ENCODE peak calls at places on chromosomes 1 and 21, in seven cellular contexts. N, L, G, B, X, R and K are unnamed samples.

GRCh38 chr1:31524196-31524967 is 51.9 kb upstream of the TINAGL1 start:
- DNase-seq in R (no peak), L (no peak), B (no peak), N (no peak), X (no peak), G (no peak), K (no peak)

GRCh38 chr1:227395391-227396028 is 77.2 kb upstream of the CDC42BPA start:
- DNase-seq in B (no peak), N (no peak), X (no peak), R (no peak), L (no peak), G (no peak), K (no peak)

GRCh38 chr1:243786546-243786945 is 63.5 kb downstream of the AKT3 start:
- DNase-seq in L (no peak), B (peak; percentile 20), N (no peak), R (no peak), X (no peak), G (no peak), K (no peak)

GRCh38 chr1:187759934-187760333 is 931.2 kb downstream of the PLA2G4A start:
- DNase-seq in X (no peak), N (no peak), B (no peak), G (no peak), L (no peak), R (no peak), K (no peak)

GRCh38 chr21:33013618-33014017 is 12.1 kb upstream of the OLIG2 start:
- DNase-seq in R (no peak), G (no peak), X (no peak), B (no peak), L (no peak), N (no peak), K (no peak)

GRCh38 chr1:12178511-12178910 is 11.7 kb downstream of the TNFRSF1B start:
- DNase-seq in G (no peak), L (no peak), R (no peak), B (no peak), X (no peak), N (no peak), K (no peak)

GRCh38 chr1:181412746-181413145 is 70.6 kb upstream of the CACNA1E start:
- DNase-seq in N (no peak), X (no peak), R (no peak), B (no peak), L (no peak), G (no peak), K (no peak)

GRCh38 chr21:21163904-21164303 is 165.7 kb downstream of the NCAM2 start:
- DNase-seq in B (peak; percentile 27), L (peak; percentile 5), R (peak; percentile 62), X (peak; percentile 13), N (peak; percentile 28), G (peak; percentile 86), K (peak; percentile 25)

GRCh38 chr1:188188317-188188716 is 1359.6 kb downstream of the PLA2G4A start:
- DNase-seq in G (no peak), B (no peak), X (no peak), R (no peak), L (no peak), N (peak; percentile 3), K (no peak)

GRCh38 chr1:220217383-220217988 is 54.8 kb downstream of the RAB3GAP2 start:
- DNase-seq in N (peak; percentile 15), R (no peak), L (no peak), X (no peak), G (no peak), B (no peak), K (peak; percentile 17)

GRCh38 chr1:167935252-167936067 is 1.0 kb upstream of the DCAF6 start:
- DNase-seq in R (peak; percentile 10), N (peak; percentile 55), G (peak; percentile 59), B (no peak), L (no peak), X (peak; percentile 40), K (peak; percentile 32)

GRCh38 chr1:20814472-20814871 is 27.4 kb upstream of the HP1BP3 start:
- DNase-seq in B (no peak), L (no peak), R (no peak), X (no peak), G (no peak), N (no peak), K (no peak)

GRCh38 chr1:107926436-107927080 is 38.4 kb downstream of the VAV3 start:
- DNase-seq in X (no peak), R (no peak), B (no peak), N (no peak), L (no peak), G (no peak), K (no peak)

GRCh38 chr1:232837085-232837484 is 31.9 kb downstream of the MAP10 start:
- DNase-seq in G (no peak), X (no peak), L (no peak), N (peak; percentile 28), R (no peak), B (no peak), K (no peak)

GRCh38 chr1:42379794-42380616 is 587 bp upstream of the RIMKLA start:
- DNase-seq in G (peak; percentile 65), L (no peak), N (peak; percentile 16), R (no peak), B (no peak), X (no peak), K (no peak)

GRCh38 chr1:61293986-61294504 is 211.7 kb downstream of the NFIA start:
- DNase-seq in B (no peak), X (no peak), R (no peak), G (no peak), L (no peak), N (no peak), K (no peak)

GRCh38 chr1:12616709-12617373 is 1.2 kb downstream of the DHRS3 start:
- DNase-seq in R (no peak), G (no peak), N (no peak), L (peak; percentile 13), X (peak; percentile 38), B (no peak), K (no peak)

GRCh38 chr1:69982992-69983391 is 222.4 kb downstream of the LRRC40 start:
- DNase-seq in G (no peak), B (no peak), N (no peak), R (peak; percentile 4), L (no peak), X (no peak), K (peak; percentile 17)

GRCh38 chr1:1291611-1292441 is 11.6 kb downstream of the SCNN1D start:
- DNase-seq in R (no peak), X (peak; percentile 57), G (peak; percentile 44), B (peak; percentile 77), L (peak; percentile 59), N (peak; percentile 69), K (no peak)

GRCh38 chr1:105544475-105544874 is 1512.0 kb upstream of the PRMT6 start:
- DNase-seq in N (no peak), X (no peak), R (no peak), B (no peak), L (no peak), G (no peak), K (no peak)

GRCh38 chr1:25971044-25971881 is 26.6 kb downstream of the PAFAH2 start:
- DNase-seq in G (no peak), B (no peak), X (no peak), N (no peak), R (no peak), L (no peak), K (no peak)

GRCh38 chr1:205301220-205301821 is 20.2 kb downstream of the NUAK2 start:
- DNase-seq in R (peak; percentile 79), B (peak; percentile 68), N (peak; percentile 96), G (no peak), X (no peak), L (no peak), K (no peak)

GRCh38 chr1:33410091-33410701 is 20.7 kb downstream of the PHC2 start:
- DNase-seq in B (no peak), G (peak; percentile 78), N (no peak), L (no peak), R (no peak), X (no peak), K (no peak)

GRCh38 chr1:48471103-48471502 is 901 bp downstream of the SPATA6 start:
- DNase-seq in R (no peak), N (no peak), G (no peak), L (no peak), B (no peak), X (no peak), K (peak; percentile 15)

GRCh38 chr1:198908995-198909394 is 270.2 kb downstream of the PTPRC start:
- DNase-seq in N (no peak), X (no peak), G (peak; percentile 29), B (no peak), R (no peak), L (no peak), K (no peak)

GRCh38 chr1:34985063-34985770 is at the start of gene TMEM35B:
- DNase-seq in B (no peak), R (peak; percentile 3), G (peak; percentile 51), X (peak; percentile 73), L (peak; percentile 70), N (peak; percentile 33), K (no peak)